ENCODE peak calls at places on chromosomes 7 and 10, in nine cellular contexts. One of them, this sample, is unnamed.

GRCh38 chr10:72340510-72340895 is 14.2 kb downstream of the DNAJB12 start:
- DNase-seq in BE2C: peak; percentile 79
- DNase-seq in IMR-90: no peak
- DNase-seq in aorta: no peak
- DNase-seq in ascending aorta: no peak
- DNase-seq in CD8-positive, alpha-beta memory T cell: peak; percentile 70
- DNase-seq in H1: peak; percentile 96
- DNase-seq in Caco-2: peak; percentile 71
- DNase-seq in keratinocyte: no peak
- DNase-seq in this sample: peak; percentile 77

GRCh38 chr7:47819054-47819920 is 129.0 kb downstream of the PKD1L1 start:
- DNase-seq in BE2C: peak; percentile 75
- DNase-seq in IMR-90: peak; percentile 82
- DNase-seq in aorta: peak; percentile 78
- DNase-seq in ascending aorta: peak; percentile 87
- DNase-seq in CD8-positive, alpha-beta memory T cell: no peak
- DNase-seq in H1: peak; percentile 73
- DNase-seq in Caco-2: peak; percentile 66
- DNase-seq in keratinocyte: no peak
- DNase-seq in this sample: peak; percentile 83

GRCh38 chr10:102113956-102114857 is 6.0 kb downstream of the LDB1 start:
- DNase-seq in BE2C: no peak
- DNase-seq in IMR-90: no peak
- DNase-seq in aorta: peak; percentile 58
- DNase-seq in ascending aorta: no peak
- DNase-seq in CD8-positive, alpha-beta memory T cell: no peak
- DNase-seq in H1: peak; percentile 62
- DNase-seq in Caco-2: no peak
- DNase-seq in keratinocyte: no peak
- DNase-seq in this sample: peak; percentile 64

GRCh38 chr10:74432841-74433594 is 282.0 kb downstream of the ADK start:
- DNase-seq in BE2C: no peak
- DNase-seq in IMR-90: peak; percentile 70
- DNase-seq in aorta: no peak
- DNase-seq in ascending aorta: no peak
- DNase-seq in CD8-positive, alpha-beta memory T cell: no peak
- DNase-seq in H1: no peak
- DNase-seq in Caco-2: no peak
- DNase-seq in keratinocyte: no peak
- DNase-seq in this sample: peak; percentile 18

GRCh38 chr10:58590924-58591323 is 78.3 kb downstream of the BICC1 start:
- DNase-seq in BE2C: no peak
- DNase-seq in IMR-90: peak; percentile 44
- DNase-seq in aorta: no peak
- DNase-seq in ascending aorta: no peak
- DNase-seq in CD8-positive, alpha-beta memory T cell: no peak
- DNase-seq in H1: no peak
- DNase-seq in Caco-2: no peak
- DNase-seq in keratinocyte: no peak
- DNase-seq in this sample: no peak

GRCh38 chr10:72133517-72133916 is 45.2 kb upstream of the SPOCK2 start:
- DNase-seq in BE2C: no peak
- DNase-seq in IMR-90: peak; percentile 83
- DNase-seq in aorta: no peak
- DNase-seq in ascending aorta: no peak
- DNase-seq in CD8-positive, alpha-beta memory T cell: no peak
- DNase-seq in H1: no peak
- DNase-seq in Caco-2: no peak
- DNase-seq in keratinocyte: no peak
- DNase-seq in this sample: no peak

GRCh38 chr7:47100815-47101435 is 481.0 kb downstream of the TNS3 start:
- DNase-seq in BE2C: peak; percentile 46
- DNase-seq in IMR-90: peak; percentile 43
- DNase-seq in aorta: peak; percentile 73
- DNase-seq in ascending aorta: no peak
- DNase-seq in CD8-positive, alpha-beta memory T cell: no peak
- DNase-seq in H1: peak; percentile 81
- DNase-seq in Caco-2: no peak
- DNase-seq in keratinocyte: no peak
- DNase-seq in this sample: peak; percentile 71

GRCh38 chr10:23793577-23793976 is 354.7 kb downstream of the OTUD1 start:
- DNase-seq in BE2C: no peak
- DNase-seq in IMR-90: no peak
- DNase-seq in aorta: no peak
- DNase-seq in ascending aorta: no peak
- DNase-seq in CD8-positive, alpha-beta memory T cell: no peak
- DNase-seq in H1: no peak
- DNase-seq in Caco-2: no peak
- DNase-seq in keratinocyte: no peak
- DNase-seq in this sample: no peak

GRCh38 chr7:2166625-2167280 is 66.0 kb downstream of the MAD1L1 start:
- DNase-seq in BE2C: no peak
- DNase-seq in IMR-90: no peak
- DNase-seq in aorta: no peak
- DNase-seq in ascending aorta: no peak
- DNase-seq in CD8-positive, alpha-beta memory T cell: no peak
- DNase-seq in H1: no peak
- DNase-seq in Caco-2: no peak
- DNase-seq in keratinocyte: no peak
- DNase-seq in this sample: no peak

GRCh38 chr7:49119706-49120105 is 195.4 kb downstream of the CDC14C start:
- DNase-seq in BE2C: no peak
- DNase-seq in IMR-90: no peak
- DNase-seq in aorta: no peak
- DNase-seq in ascending aorta: no peak
- DNase-seq in CD8-positive, alpha-beta memory T cell: no peak
- DNase-seq in H1: no peak
- DNase-seq in Caco-2: no peak
- DNase-seq in keratinocyte: no peak
- DNase-seq in this sample: no peak

GRCh38 chr7:95553939-95554338 is 42.4 kb downstream of the PDK4 start:
- DNase-seq in BE2C: no peak
- DNase-seq in IMR-90: no peak
- DNase-seq in aorta: no peak
- DNase-seq in ascending aorta: no peak
- DNase-seq in CD8-positive, alpha-beta memory T cell: no peak
- DNase-seq in H1: no peak
- DNase-seq in Caco-2: no peak
- DNase-seq in keratinocyte: no peak
- DNase-seq in this sample: no peak

GRCh38 chr10:126647116-126647515 is 23.4 kb downstream of the C10orf90 start:
- DNase-seq in BE2C: no peak
- DNase-seq in IMR-90: no peak
- DNase-seq in aorta: no peak
- DNase-seq in ascending aorta: no peak
- DNase-seq in CD8-positive, alpha-beta memory T cell: no peak
- DNase-seq in H1: no peak
- DNase-seq in Caco-2: no peak
- DNase-seq in keratinocyte: no peak
- DNase-seq in this sample: no peak

GRCh38 chr7:101031082-101031481 is 11.2 kb downstream of the MUC17 start:
- DNase-seq in BE2C: no peak
- DNase-seq in IMR-90: no peak
- DNase-seq in aorta: no peak
- DNase-seq in ascending aorta: no peak
- DNase-seq in CD8-positive, alpha-beta memory T cell: no peak
- DNase-seq in H1: peak; percentile 59
- DNase-seq in Caco-2: no peak
- DNase-seq in keratinocyte: no peak
- DNase-seq in this sample: no peak

GRCh38 chr7:79610301-79610700 is 156.8 kb upstream of the MAGI2 start:
- DNase-seq in BE2C: no peak
- DNase-seq in IMR-90: peak; percentile 36
- DNase-seq in aorta: no peak
- DNase-seq in ascending aorta: no peak
- DNase-seq in CD8-positive, alpha-beta memory T cell: no peak
- DNase-seq in H1: no peak
- DNase-seq in Caco-2: no peak
- DNase-seq in keratinocyte: no peak
- DNase-seq in this sample: no peak

GRCh38 chr10:20903635-20904390 is 6.7 kb upstream of the NEBL start:
- DNase-seq in BE2C: no peak
- DNase-seq in IMR-90: no peak
- DNase-seq in aorta: no peak
- DNase-seq in ascending aorta: no peak
- DNase-seq in CD8-positive, alpha-beta memory T cell: no peak
- DNase-seq in H1: no peak
- DNase-seq in Caco-2: no peak
- DNase-seq in keratinocyte: no peak
- DNase-seq in this sample: no peak

GRCh38 chr7:2972531-2973161 is 71.0 kb downstream of the CARD11 start:
- DNase-seq in BE2C: no peak
- DNase-seq in IMR-90: no peak
- DNase-seq in aorta: no peak
- DNase-seq in ascending aorta: peak; percentile 19
- DNase-seq in CD8-positive, alpha-beta memory T cell: no peak
- DNase-seq in H1: no peak
- DNase-seq in Caco-2: peak; percentile 14
- DNase-seq in keratinocyte: no peak
- DNase-seq in this sample: no peak

GRCh38 chr10:94299417-94299816 is 63.3 kb downstream of the NOC3L start:
- DNase-seq in BE2C: no peak
- DNase-seq in IMR-90: peak; percentile 48
- DNase-seq in aorta: no peak
- DNase-seq in ascending aorta: no peak
- DNase-seq in CD8-positive, alpha-beta memory T cell: no peak
- DNase-seq in H1: no peak
- DNase-seq in Caco-2: no peak
- DNase-seq in keratinocyte: no peak
- DNase-seq in this sample: no peak

GRCh38 chr10:103759100-103759781 is 96.1 kb downstream of the SH3PXD2A start:
- DNase-seq in BE2C: no peak
- DNase-seq in IMR-90: peak; percentile 91
- DNase-seq in aorta: peak; percentile 76
- DNase-seq in ascending aorta: peak; percentile 79
- DNase-seq in CD8-positive, alpha-beta memory T cell: no peak
- DNase-seq in H1: no peak
- DNase-seq in Caco-2: no peak
- DNase-seq in keratinocyte: no peak
- DNase-seq in this sample: peak; percentile 63

GRCh38 chr7:150964593-150965111 is 13.5 kb downstream of the KCNH2 start:
- DNase-seq in BE2C: peak; percentile 97
- DNase-seq in IMR-90: no peak
- DNase-seq in aorta: no peak
- DNase-seq in ascending aorta: no peak
- DNase-seq in CD8-positive, alpha-beta memory T cell: no peak
- DNase-seq in H1: no peak
- DNase-seq in Caco-2: no peak
- DNase-seq in keratinocyte: no peak
- DNase-seq in this sample: no peak

GRCh38 chr10:101063162-101063525 is 1.4 kb downstream of the KAZALD1 start:
- DNase-seq in BE2C: peak; percentile 34
- DNase-seq in IMR-90: no peak
- DNase-seq in aorta: no peak
- DNase-seq in ascending aorta: no peak
- DNase-seq in CD8-positive, alpha-beta memory T cell: no peak
- DNase-seq in H1: no peak
- DNase-seq in Caco-2: no peak
- DNase-seq in keratinocyte: no peak
- DNase-seq in this sample: no peak
- H3K4me1 ChIP-seq in BE2C: peaks cover 30% of the 10 kb centered on the region
- H3K4me1 ChIP-seq in IMR-90: peaks cover 22% of the 10 kb centered on the region
- H3K4me1 ChIP-seq in aorta: no peaks in the 10 kb centered on the region
- H3K4me1 ChIP-seq in ascending aorta: peaks cover 50% of the 10 kb centered on the region
- H3K4me1 ChIP-seq in CD8-positive, alpha-beta memory T cell: peaks cover 39% of the 10 kb centered on the region
- H3K4me1 ChIP-seq in H1: peaks cover 25% of the 10 kb centered on the region
- H3K4me1 ChIP-seq in Caco-2: peaks cover 37% of the 10 kb centered on the region
- H3K4me1 ChIP-seq in keratinocyte: peaks cover 25% of the 10 kb centered on the region
- H3K4me1 ChIP-seq in this sample: peaks cover 31% of the 10 kb centered on the region

GRCh38 chr10:113650172-113650571 is 13.7 kb downstream of the NRAP start:
- DNase-seq in BE2C: no peak
- DNase-seq in IMR-90: no peak
- DNase-seq in aorta: no peak
- DNase-seq in ascending aorta: no peak
- DNase-seq in CD8-positive, alpha-beta memory T cell: no peak
- DNase-seq in H1: no peak
- DNase-seq in Caco-2: no peak
- DNase-seq in keratinocyte: no peak
- DNase-seq in this sample: no peak

GRCh38 chr10:113646337-113647201 is 17.3 kb downstream of the NRAP start:
- DNase-seq in BE2C: no peak
- DNase-seq in IMR-90: no peak
- DNase-seq in aorta: no peak
- DNase-seq in ascending aorta: no peak
- DNase-seq in CD8-positive, alpha-beta memory T cell: no peak
- DNase-seq in H1: no peak
- DNase-seq in Caco-2: no peak
- DNase-seq in keratinocyte: no peak
- DNase-seq in this sample: no peak

GRCh38 chr10:113651898-113652297 is 11.9 kb downstream of the NRAP start:
- DNase-seq in BE2C: no peak
- DNase-seq in IMR-90: no peak
- DNase-seq in aorta: no peak
- DNase-seq in ascending aorta: no peak
- DNase-seq in CD8-positive, alpha-beta memory T cell: no peak
- DNase-seq in H1: no peak
- DNase-seq in Caco-2: no peak
- DNase-seq in keratinocyte: no peak
- DNase-seq in this sample: no peak

GRCh38 chr10:113651021-113651420 is 12.8 kb downstream of the NRAP start:
- DNase-seq in BE2C: no peak
- DNase-seq in IMR-90: no peak
- DNase-seq in aorta: no peak
- DNase-seq in ascending aorta: no peak
- DNase-seq in CD8-positive, alpha-beta memory T cell: no peak
- DNase-seq in H1: no peak
- DNase-seq in Caco-2: no peak
- DNase-seq in keratinocyte: no peak
- DNase-seq in this sample: no peak

GRCh38 chr10:113648478-113648877 is 15.4 kb downstream of the NRAP start:
- DNase-seq in BE2C: no peak
- DNase-seq in IMR-90: no peak
- DNase-seq in aorta: no peak
- DNase-seq in ascending aorta: no peak
- DNase-seq in CD8-positive, alpha-beta memory T cell: no peak
- DNase-seq in H1: no peak
- DNase-seq in Caco-2: no peak
- DNase-seq in keratinocyte: no peak
- DNase-seq in this sample: no peak
- H3K4me1 ChIP-seq in BE2C: no peaks in the 10 kb centered on the region
- H3K4me1 ChIP-seq in IMR-90: peaks cover 3% of the 10 kb centered on the region
- H3K4me1 ChIP-seq in aorta: peaks cover 2% of the 10 kb centered on the region
- H3K4me1 ChIP-seq in ascending aorta: peaks cover 8% of the 10 kb centered on the region
- H3K4me1 ChIP-seq in CD8-positive, alpha-beta memory T cell: no peaks in the 10 kb centered on the region
- H3K4me1 ChIP-seq in H1: no peaks in the 10 kb centered on the region
- H3K4me1 ChIP-seq in Caco-2: peaks cover 9% of the 10 kb centered on the region
- H3K4me1 ChIP-seq in keratinocyte: no peaks in the 10 kb centered on the region
- H3K4me1 ChIP-seq in this sample: no peaks in the 10 kb centered on the region

GRCh38 chr10:85919358-85920022 is 447.1 kb downstream of the GRID1 start:
- DNase-seq in BE2C: no peak
- DNase-seq in IMR-90: no peak
- DNase-seq in aorta: no peak
- DNase-seq in ascending aorta: no peak
- DNase-seq in CD8-positive, alpha-beta memory T cell: no peak
- DNase-seq in H1: no peak
- DNase-seq in Caco-2: no peak
- DNase-seq in keratinocyte: no peak
- DNase-seq in this sample: no peak
- H3K4me1 ChIP-seq in BE2C: peaks cover 17% of the 10 kb centered on the region
- H3K4me1 ChIP-seq in IMR-90: no peaks in the 10 kb centered on the region
- H3K4me1 ChIP-seq in aorta: no peaks in the 10 kb centered on the region
- H3K4me1 ChIP-seq in ascending aorta: no peaks in the 10 kb centered on the region
- H3K4me1 ChIP-seq in CD8-positive, alpha-beta memory T cell: no peaks in the 10 kb centered on the region
- H3K4me1 ChIP-seq in H1: peaks cover 4% of the 10 kb centered on the region
- H3K4me1 ChIP-seq in Caco-2: no peaks in the 10 kb centered on the region
- H3K4me1 ChIP-seq in keratinocyte: no peaks in the 10 kb centered on the region
- H3K4me1 ChIP-seq in this sample: peaks cover 14% of the 10 kb centered on the region

GRCh38 chr10:34615770-34616169 is 199.3 kb downstream of the PARD3 start:
- DNase-seq in BE2C: no peak
- DNase-seq in IMR-90: peak; percentile 30
- DNase-seq in aorta: no peak
- DNase-seq in ascending aorta: no peak
- DNase-seq in CD8-positive, alpha-beta memory T cell: no peak
- DNase-seq in H1: no peak
- DNase-seq in Caco-2: no peak
- DNase-seq in keratinocyte: no peak
- DNase-seq in this sample: no peak
- H3K4me1 ChIP-seq in BE2C: no peaks in the 10 kb centered on the region
- H3K4me1 ChIP-seq in IMR-90: no peaks in the 10 kb centered on the region
- H3K4me1 ChIP-seq in aorta: no peaks in the 10 kb centered on the region
- H3K4me1 ChIP-seq in ascending aorta: no peaks in the 10 kb centered on the region
- H3K4me1 ChIP-seq in CD8-positive, alpha-beta memory T cell: no peaks in the 10 kb centered on the region
- H3K4me1 ChIP-seq in H1: no peaks in the 10 kb centered on the region
- H3K4me1 ChIP-seq in Caco-2: no peaks in the 10 kb centered on the region
- H3K4me1 ChIP-seq in keratinocyte: peaks cover 12% of the 10 kb centered on the region
- H3K4me1 ChIP-seq in this sample: no peaks in the 10 kb centered on the region